ENCODE peak calls at places on chromosome 13, in four cellular contexts. E, T, X and W are unnamed samples.

GRCh38 chr13:91347996-91348905 is 764 bp downstream of the MIR17HG start:
- DNase-seq in X (peak), T (no peak), E (peak), W (peak)

GRCh38 chr13:38537026-38537425 is 149.9 kb upstream of the FREM2 start:
- DNase-seq in T (no peak), E (no peak), X (no peak), W (no peak)

GRCh38 chr13:113762538-113762937 is 3.5 kb downstream of the TMEM255B start:
- DNase-seq in E (no peak), T (no peak), X (no peak), W (no peak)

GRCh38 chr13:99459101-99459500 is 42.2 kb upstream of the TM9SF2 start:
- DNase-seq in T (no peak), E (no peak), X (no peak), W (no peak)

GRCh38 chr13:49308977-49309408 is 61.3 kb downstream of the CDADC1 start:
- DNase-seq in T (no peak), E (no peak), X (no peak), W (no peak)

GRCh38 chr13:31927219-31927653 is 104.3 kb upstream of the FRY start:
- DNase-seq in X (no peak), T (no peak), E (no peak), W (no peak)

GRCh38 chr13:109938255-109938936 is 152.0 kb upstream of the IRS2 start:
- DNase-seq in X (no peak), T (peak), E (peak), W (no peak)

GRCh38 chr13:30872685-30873443 is 33.2 kb upstream of the MEDAG start:
- DNase-seq in E (no peak), X (no peak), T (no peak), W (peak)